ENCODE peak calls at places on chromosome 21, in six cellular contexts. G is HL-60; Q is CD8-positive, alpha-beta T cell; D is HCT116; R is heart right ventricle; A is left lung. K is an unnamed sample.
A peak's percentile ranks its signal among the peaks of the same experiment; 100 is the strongest.

GRCh38 chr21:46250146-46250725 is 21.7 kb upstream of the LSS start:
- DNase-seq in R (no peak), D (no peak), Q (no peak), A (no peak), G (peak; percentile 33), K (no peak)

GRCh38 chr21:42350899-42351543 is at the start of gene TFF2:
- DNase-seq in D (no peak), A (no peak), Q (no peak), G (no peak), R (no peak), K (no peak)

GRCh38 chr21:27839512-27840115 is 872.7 kb upstream of the ADAMTS5 start:
- DNase-seq in A (no peak), Q (no peak), R (no peak), G (no peak), D (no peak), K (no peak)

GRCh38 chr21:42338730-42339715 is 11.8 kb downstream of the TFF2 start:
- DNase-seq in R (no peak), D (no peak), G (no peak), A (no peak), Q (no peak), K (no peak)

GRCh38 chr21:39385299-39386145 is 36.6 kb upstream of the HMGN1 start:
- DNase-seq in D (no peak), R (peak; percentile 76), G (no peak), Q (peak; percentile 39), A (peak; percentile 88), K (peak; percentile 35)

GRCh38 chr21:35268817-35269216 is 219.7 kb upstream of the RUNX1 start:
- DNase-seq in D (no peak), R (no peak), G (no peak), Q (no peak), A (no peak), K (no peak)

GRCh38 chr21:38818336-38818723 is 12.6 kb downstream of the ETS2 start:
- DNase-seq in G (no peak), D (no peak), A (no peak), Q (no peak), R (no peak), K (no peak)

GRCh38 chr21:31905444-31906400 is 32.9 kb downstream of the HUNK start:
- DNase-seq in Q (no peak), A (no peak), R (no peak), G (no peak), D (no peak), K (no peak)

GRCh38 chr21:44052830-44053226 is 40.7 kb downstream of the TRAPPC10 start:
- DNase-seq in Q (no peak), D (no peak), A (no peak), R (no peak), G (no peak), K (no peak)

GRCh38 chr21:38956791-38957571 is 151.3 kb downstream of the ETS2 start:
- DNase-seq in R (no peak), D (no peak), Q (no peak), A (peak; percentile 50), G (peak; percentile 22), K (peak; percentile 19)

GRCh38 chr21:26769613-26770188 is 75.5 kb downstream of the ADAMTS1 start:
- DNase-seq in A (no peak), G (no peak), D (no peak), R (peak; percentile 45), Q (no peak), K (no peak)
- TF ChIP-seq CTCF in A (peak; percentile 54), G (no peak), D (no peak), R (peak; percentile 48), Q (no peak), K (peak; percentile 62)

GRCh38 chr21:17783816-17784598 is 35.1 kb downstream of the C21orf91 start:
- DNase-seq in A (no peak), R (no peak), G (peak; percentile 64), Q (no peak), D (no peak), K (no peak)

GRCh38 chr21:17784604-17785402 is 34.4 kb downstream of the C21orf91 start:
- DNase-seq in A (no peak), Q (no peak), G (peak; percentile 52), D (no peak), R (no peak), K (no peak)

GRCh38 chr21:17786219-17787181 is 32.7 kb downstream of the C21orf91 start:
- DNase-seq in A (no peak), Q (no peak), D (no peak), G (peak; percentile 25), R (no peak), K (no peak)

GRCh38 chr21:17783003-17783402 is 36.2 kb downstream of the C21orf91 start:
- DNase-seq in G (no peak), Q (no peak), R (no peak), A (no peak), D (no peak), K (no peak)

DNA sequence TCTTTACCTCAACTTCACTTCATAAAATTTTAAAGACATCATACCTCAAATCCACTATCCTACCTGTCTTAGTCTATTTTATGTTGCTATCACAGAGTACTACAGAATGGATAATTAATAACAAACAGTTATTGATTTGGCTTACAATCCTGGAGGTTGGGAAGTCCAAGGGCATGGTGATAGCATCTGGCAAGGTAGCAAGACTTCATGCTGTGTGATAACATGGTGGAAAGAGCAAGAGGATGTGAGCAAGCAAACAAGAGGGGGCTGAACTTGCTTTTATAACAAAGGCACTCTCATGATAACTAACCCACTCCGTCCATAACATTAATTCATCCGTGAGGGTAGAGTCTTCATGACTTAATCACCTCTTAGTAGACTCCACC is 33.8 kb downstream of the C21orf91 start:
- DNase-seq in D (no peak), Q (no peak), R (no peak), A (no peak), G (no peak), K (no peak)
- H3K4me3 ChIP-seq in D (no peak overlapping the region), Q (no peak overlapping the region), R (no peak overlapping the region), A (no peak overlapping the region), G (no peak overlapping the region), K (no peak overlapping the region)

DNA sequence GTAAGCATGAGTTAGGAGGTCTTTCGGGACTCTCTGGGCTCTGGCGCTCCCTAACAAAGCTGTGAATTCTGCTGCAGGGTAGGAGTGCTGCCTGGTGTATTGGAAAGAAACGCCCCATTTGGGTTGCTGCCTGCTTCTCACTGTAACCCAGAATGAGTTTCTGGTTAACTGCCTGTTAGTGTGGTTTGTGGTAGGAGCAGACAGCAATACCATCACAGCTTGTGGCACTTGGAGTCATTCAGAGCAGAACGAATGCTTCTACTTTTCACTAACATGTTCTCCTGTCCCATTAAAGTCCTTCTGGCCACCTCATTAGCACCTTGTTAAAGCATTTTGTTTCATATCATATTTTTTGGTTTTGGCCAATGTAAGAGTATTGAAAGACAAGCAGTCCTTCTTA is 18.1 kb downstream of the MAP3K7CL start:
- DNase-seq in D (no peak), R (peak; percentile 32), Q (no peak), G (peak; percentile 59), A (no peak), K (no peak)
- TF ChIP-seq CTCF in D (no peak), R (no peak), Q (no peak), G (no peak), A (no peak), K (no peak)

DNA sequence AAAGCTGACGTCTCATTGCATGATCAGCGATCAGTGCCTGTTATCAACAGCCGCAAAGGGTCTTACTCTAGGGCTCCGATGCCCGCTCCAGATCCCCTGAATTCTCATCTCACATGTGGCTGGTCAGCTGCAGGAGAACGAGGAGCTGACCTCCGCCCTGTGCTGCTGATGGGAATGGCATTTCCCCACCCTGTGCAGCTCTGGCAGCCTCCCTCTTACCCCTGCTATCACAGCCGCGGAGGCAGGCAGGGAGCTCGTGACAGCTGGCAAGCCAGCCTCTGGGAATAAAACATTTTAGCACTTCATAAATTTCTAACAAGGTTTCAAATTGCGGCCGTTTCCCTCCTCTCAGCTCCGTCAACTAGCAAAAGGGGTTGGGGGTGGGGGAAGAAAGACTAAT is 81.2 kb downstream of the DSCAM start:
- DNase-seq in R (no peak), A (no peak), D (no peak), Q (no peak), G (no peak), K (no peak)
- H3K4me3 ChIP-seq in R (no peak overlapping the region), A (no peak overlapping the region), D (no peak overlapping the region), Q (no peak overlapping the region), G (no peak overlapping the region), K (no peak overlapping the region)

GRCh38 chr21:33980276-33980916 is 64.8 kb upstream of the ATP5PO start:
- DNase-seq in D (no peak), Q (no peak), G (peak; percentile 80), A (no peak), R (no peak), K (no peak)
- TF ChIP-seq CTCF in D (no peak), Q (no peak), G (no peak), A (no peak), R (no peak), K (no peak)

GRCh38 chr21:37006243-37006520 is 320 bp upstream of the RIPPLY3 start:
- DNase-seq in R (no peak), A (no peak), D (no peak), G (no peak), Q (no peak), K (no peak)

GRCh38 chr21:37006521-37007291 is at the start of gene RIPPLY3:
- DNase-seq in D (no peak), A (no peak), Q (no peak), G (peak; percentile 8), R (no peak), K (no peak)

GRCh38 chr21:37005548-37006242 is 807 bp upstream of the RIPPLY3 start:
- DNase-seq in Q (no peak), D (no peak), A (no peak), G (no peak), R (no peak), K (no peak)

GRCh38 chr21:37008705-37009104 is 2.2 kb downstream of the RIPPLY3 start:
- DNase-seq in A (peak; percentile 60), G (no peak), D (no peak), Q (no peak), R (no peak), K (no peak)

GRCh38 chr21:37009740-37010341 is 3.3 kb downstream of the RIPPLY3 start:
- DNase-seq in G (peak; percentile 84), R (peak; percentile 76), A (peak; percentile 88), D (peak; percentile 81), Q (peak; percentile 74), K (peak; percentile 60)
- H3K4me3 ChIP-seq in G (no peak overlapping the region), R (no peak overlapping the region), A (peak overlapping the region; percentile 19), D (peak overlapping the region; percentile 63), Q (peak overlapping the region; percentile 37), K (peak overlapping the region; percentile 27)

DNA sequence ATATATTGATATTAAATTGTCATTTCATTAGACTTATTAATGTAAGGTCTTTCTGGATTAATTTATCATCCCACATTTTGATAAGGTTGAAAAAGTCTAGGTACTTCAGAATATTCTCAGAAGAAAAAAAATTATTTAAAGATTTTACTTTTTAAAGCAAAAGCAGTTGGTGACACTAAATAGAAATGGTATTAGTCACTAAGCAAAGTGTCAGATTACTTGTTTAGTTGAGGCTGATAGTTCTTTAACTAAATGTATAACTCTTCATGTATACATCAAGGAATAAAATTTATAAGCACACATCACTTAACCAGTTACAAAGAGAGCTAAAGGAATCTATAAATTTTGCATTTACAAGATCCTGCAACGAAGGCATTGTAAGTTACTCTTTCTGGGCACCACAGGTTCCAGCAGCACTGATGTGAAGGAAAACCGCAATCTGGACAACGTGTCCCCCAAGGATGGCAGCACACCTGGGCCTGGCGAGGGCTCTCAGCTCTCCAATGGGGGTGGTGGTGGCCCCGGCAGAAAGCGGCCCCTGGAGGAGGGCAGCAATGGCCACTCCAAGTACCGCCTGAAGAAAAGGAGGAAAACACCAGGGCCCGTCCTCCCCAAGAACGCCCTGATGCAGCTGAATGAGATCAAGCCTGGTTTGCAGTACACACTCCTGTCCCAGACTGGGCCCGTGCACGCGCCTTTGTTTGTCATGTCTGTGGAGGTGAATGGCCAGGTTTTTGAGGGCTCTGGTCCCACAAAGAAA is 101.1 kb downstream of the ADARB1 start:
- DNase-seq in Q (no peak), A (no peak), D (no peak), R (no peak), G (no peak), K (no peak)
- TF ChIP-seq CTCF in Q (no peak), A (no peak), D (no peak), R (no peak), G (no peak), K (no peak)

GRCh38 chr21:36698160-36699025 is 522 bp upstream of the SIM2 start:
- DNase-seq in A (no peak), Q (no peak), D (peak; percentile 26), R (no peak), G (no peak), K (no peak)
- H3K4me3 ChIP-seq in A (peak overlapping the region; percentile 26), Q (no peak overlapping the region), D (peak overlapping the region; percentile 71), R (peak overlapping the region; percentile 35), G (peak overlapping the region; percentile 10), K (no peak overlapping the region)